ENCODE peak calls at places on chromosome 21, in eight cellular contexts. One of them, this sample, is unnamed.

GRCh38 chr21:41195311-41195710 is 27.4 kb downstream of the BACE2 start:
- DNase-seq in tibial nerve: no peak
- DNase-seq in choroid plexus epithelial cell: no peak
- DNase-seq in adipocyte: no peak
- DNase-seq in AG04450: no peak
- DNase-seq in astrocyte of the cerebellum: no peak
- DNase-seq in tibial artery: no peak
- DNase-seq in ascending aorta: no peak
- DNase-seq in this sample: no peak

GRCh38 chr21:45580576-45581321 is 38.5 kb upstream of the SLC19A1 start:
- DNase-seq in tibial nerve: no peak
- DNase-seq in choroid plexus epithelial cell: no peak
- DNase-seq in adipocyte: no peak
- DNase-seq in AG04450: no peak
- DNase-seq in astrocyte of the cerebellum: no peak
- DNase-seq in tibial artery: no peak
- DNase-seq in ascending aorta: no peak
- DNase-seq in this sample: no peak

GRCh38 chr21:44085491-44086321 is 21.5 kb upstream of the PWP2 start:
- DNase-seq in tibial nerve: no peak
- DNase-seq in choroid plexus epithelial cell: no peak
- DNase-seq in adipocyte: no peak
- DNase-seq in AG04450: no peak
- DNase-seq in astrocyte of the cerebellum: no peak
- DNase-seq in tibial artery: no peak
- DNase-seq in ascending aorta: no peak
- DNase-seq in this sample: peak; percentile 24

GRCh38 chr21:29499734-29500343 is 201.1 kb downstream of the BACH1 start:
- DNase-seq in tibial nerve: no peak
- DNase-seq in choroid plexus epithelial cell: peak; percentile 75
- DNase-seq in adipocyte: peak; percentile 44
- DNase-seq in AG04450: no peak
- DNase-seq in astrocyte of the cerebellum: no peak
- DNase-seq in tibial artery: no peak
- DNase-seq in ascending aorta: no peak
- DNase-seq in this sample: peak; percentile 57

GRCh38 chr21:28294046-28294445 is 698.6 kb downstream of the LTN1 start:
- DNase-seq in tibial nerve: no peak
- DNase-seq in choroid plexus epithelial cell: peak; percentile 67
- DNase-seq in adipocyte: peak; percentile 50
- DNase-seq in AG04450: no peak
- DNase-seq in astrocyte of the cerebellum: no peak
- DNase-seq in tibial artery: no peak
- DNase-seq in ascending aorta: no peak
- DNase-seq in this sample: peak; percentile 54

GRCh38 chr21:29501451-29501850 is 202.7 kb downstream of the BACH1 start:
- DNase-seq in tibial nerve: no peak
- DNase-seq in choroid plexus epithelial cell: peak; percentile 91
- DNase-seq in adipocyte: peak; percentile 63
- DNase-seq in AG04450: peak; percentile 32
- DNase-seq in astrocyte of the cerebellum: no peak
- DNase-seq in tibial artery: no peak
- DNase-seq in ascending aorta: no peak
- DNase-seq in this sample: no peak

GRCh38 chr21:21715286-21715969 is 717.2 kb downstream of the NCAM2 start:
- DNase-seq in tibial nerve: no peak
- DNase-seq in choroid plexus epithelial cell: peak; percentile 93
- DNase-seq in adipocyte: peak; percentile 80
- DNase-seq in AG04450: peak; percentile 66
- DNase-seq in astrocyte of the cerebellum: peak; percentile 86
- DNase-seq in tibial artery: no peak
- DNase-seq in ascending aorta: no peak
- DNase-seq in this sample: no peak

GRCh38 chr21:16176570-16176969 is 446.8 kb downstream of the USP25 start:
- DNase-seq in tibial nerve: no peak
- DNase-seq in choroid plexus epithelial cell: peak; percentile 55
- DNase-seq in adipocyte: peak; percentile 14
- DNase-seq in AG04450: no peak
- DNase-seq in astrocyte of the cerebellum: no peak
- DNase-seq in tibial artery: no peak
- DNase-seq in ascending aorta: no peak
- DNase-seq in this sample: no peak

GRCh38 chr21:21807598-21807903 is 809.3 kb downstream of the NCAM2 start:
- DNase-seq in tibial nerve: no peak
- DNase-seq in choroid plexus epithelial cell: peak; percentile 11
- DNase-seq in adipocyte: no peak
- DNase-seq in AG04450: no peak
- DNase-seq in astrocyte of the cerebellum: no peak
- DNase-seq in tibial artery: no peak
- DNase-seq in ascending aorta: no peak
- DNase-seq in this sample: no peak

GRCh38 chr21:42983102-42983501 is 8.7 kb downstream of the PKNOX1 start:
- DNase-seq in tibial nerve: no peak
- DNase-seq in choroid plexus epithelial cell: no peak
- DNase-seq in adipocyte: no peak
- DNase-seq in AG04450: no peak
- DNase-seq in astrocyte of the cerebellum: no peak
- DNase-seq in tibial artery: no peak
- DNase-seq in ascending aorta: no peak
- DNase-seq in this sample: no peak

GRCh38 chr21:44980562-44981489 is 41.0 kb downstream of the SLX9 start:
- DNase-seq in tibial nerve: no peak
- DNase-seq in choroid plexus epithelial cell: no peak
- DNase-seq in adipocyte: no peak
- DNase-seq in AG04450: no peak
- DNase-seq in astrocyte of the cerebellum: no peak
- DNase-seq in tibial artery: no peak
- DNase-seq in ascending aorta: no peak
- DNase-seq in this sample: no peak

GRCh38 chr21:35223480-35224156 is 174.5 kb upstream of the RUNX1 start:
- DNase-seq in tibial nerve: no peak
- DNase-seq in choroid plexus epithelial cell: peak; percentile 24
- DNase-seq in adipocyte: no peak
- DNase-seq in AG04450: no peak
- DNase-seq in astrocyte of the cerebellum: no peak
- DNase-seq in tibial artery: no peak
- DNase-seq in ascending aorta: no peak
- DNase-seq in this sample: no peak

GRCh38 chr21:24298040-24298439 is 1309.2 kb downstream of the MRPL39 start:
- DNase-seq in tibial nerve: no peak
- DNase-seq in choroid plexus epithelial cell: no peak
- DNase-seq in adipocyte: no peak
- DNase-seq in AG04450: no peak
- DNase-seq in astrocyte of the cerebellum: no peak
- DNase-seq in tibial artery: no peak
- DNase-seq in ascending aorta: no peak
- DNase-seq in this sample: no peak

GRCh38 chr21:34344584-34344983 is 19.2 kb upstream of the KCNE2 start:
- DNase-seq in tibial nerve: no peak
- DNase-seq in choroid plexus epithelial cell: peak; percentile 37
- DNase-seq in adipocyte: no peak
- DNase-seq in AG04450: no peak
- DNase-seq in astrocyte of the cerebellum: no peak
- DNase-seq in tibial artery: no peak
- DNase-seq in ascending aorta: no peak
- DNase-seq in this sample: no peak

GRCh38 chr21:41289431-41289830 is 27.2 kb upstream of the FAM3B start:
- DNase-seq in tibial nerve: no peak
- DNase-seq in choroid plexus epithelial cell: peak; percentile 13
- DNase-seq in adipocyte: no peak
- DNase-seq in AG04450: no peak
- DNase-seq in astrocyte of the cerebellum: no peak
- DNase-seq in tibial artery: no peak
- DNase-seq in ascending aorta: no peak
- DNase-seq in this sample: peak; percentile 22

GRCh38 chr21:46180079-46180722 is 4.1 kb downstream of the SPATC1L start:
- DNase-seq in tibial nerve: no peak
- DNase-seq in choroid plexus epithelial cell: no peak
- DNase-seq in adipocyte: no peak
- DNase-seq in AG04450: no peak
- DNase-seq in astrocyte of the cerebellum: no peak
- DNase-seq in tibial artery: no peak
- DNase-seq in ascending aorta: no peak
- DNase-seq in this sample: no peak

GRCh38 chr21:45982256-45982757 is 737 bp downstream of the COL6A1 start:
- DNase-seq in tibial nerve: no peak
- DNase-seq in choroid plexus epithelial cell: peak; percentile 25
- DNase-seq in adipocyte: peak; percentile 54
- DNase-seq in AG04450: no peak
- DNase-seq in astrocyte of the cerebellum: no peak
- DNase-seq in tibial artery: peak; percentile 30
- DNase-seq in ascending aorta: no peak
- DNase-seq in this sample: no peak

DNA sequence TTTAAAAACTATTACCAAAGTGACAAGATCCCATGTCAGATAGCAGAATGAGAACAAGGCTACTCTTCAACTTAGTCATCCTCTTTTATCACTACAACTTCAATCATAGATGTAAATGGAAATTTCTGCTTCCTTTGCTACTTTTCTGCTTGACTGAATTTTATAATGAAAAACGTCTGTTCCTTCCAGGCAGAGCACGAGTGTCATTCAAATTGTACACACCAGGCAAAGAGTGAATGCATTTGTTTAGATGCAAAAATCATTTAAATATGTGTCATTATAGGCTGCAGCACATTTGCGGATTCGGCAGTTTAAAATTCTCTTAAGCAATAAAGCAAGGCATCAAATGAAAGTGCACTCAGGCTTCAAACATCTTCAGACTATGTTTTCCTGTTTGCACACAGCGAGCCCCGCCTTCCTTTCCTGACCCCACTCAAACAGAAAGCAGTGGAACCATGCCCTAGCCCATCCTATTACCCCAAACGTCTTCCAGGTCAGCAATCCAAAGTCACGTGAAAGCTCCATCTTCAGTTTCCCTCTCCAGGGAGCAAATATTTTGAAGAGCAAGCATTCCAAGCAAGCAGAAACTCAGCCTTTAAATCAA is 99.6 kb downstream of the APP start:
- DNase-seq in tibial nerve: no peak
- DNase-seq in choroid plexus epithelial cell: peak; percentile 90
- DNase-seq in adipocyte: peak; percentile 87
- DNase-seq in AG04450: no peak
- DNase-seq in astrocyte of the cerebellum: peak; percentile 24
- DNase-seq in tibial artery: no peak
- DNase-seq in ascending aorta: no peak
- DNase-seq in this sample: peak; percentile 29
- H3K4me3 ChIP-seq in tibial nerve: no peak overlapping the region
- H3K4me3 ChIP-seq in choroid plexus epithelial cell: peak overlapping the region; percentile 4
- H3K4me3 ChIP-seq in adipocyte: peak overlapping the region; percentile 76
- H3K4me3 ChIP-seq in AG04450: no peak overlapping the region
- H3K4me3 ChIP-seq in astrocyte of the cerebellum: peak overlapping the region; percentile 0
- H3K4me3 ChIP-seq in tibial artery: no peak overlapping the region
- H3K4me3 ChIP-seq in ascending aorta: no peak overlapping the region
- H3K4me3 ChIP-seq in this sample: no peak overlapping the region

GRCh38 chr21:22993822-22994574 is 1995.8 kb downstream of the NCAM2 start:
- DNase-seq in tibial nerve: no peak
- DNase-seq in choroid plexus epithelial cell: no peak
- DNase-seq in adipocyte: no peak
- DNase-seq in AG04450: no peak
- DNase-seq in astrocyte of the cerebellum: no peak
- DNase-seq in tibial artery: no peak
- DNase-seq in ascending aorta: no peak
- DNase-seq in this sample: no peak
- H3K4me3 ChIP-seq in tibial nerve: no peak overlapping the region
- H3K4me3 ChIP-seq in choroid plexus epithelial cell: no peak overlapping the region
- H3K4me3 ChIP-seq in adipocyte: no peak overlapping the region
- H3K4me3 ChIP-seq in AG04450: no peak overlapping the region
- H3K4me3 ChIP-seq in astrocyte of the cerebellum: no peak overlapping the region
- H3K4me3 ChIP-seq in tibial artery: no peak overlapping the region
- H3K4me3 ChIP-seq in ascending aorta: no peak overlapping the region
- H3K4me3 ChIP-seq in this sample: no peak overlapping the region

DNA sequence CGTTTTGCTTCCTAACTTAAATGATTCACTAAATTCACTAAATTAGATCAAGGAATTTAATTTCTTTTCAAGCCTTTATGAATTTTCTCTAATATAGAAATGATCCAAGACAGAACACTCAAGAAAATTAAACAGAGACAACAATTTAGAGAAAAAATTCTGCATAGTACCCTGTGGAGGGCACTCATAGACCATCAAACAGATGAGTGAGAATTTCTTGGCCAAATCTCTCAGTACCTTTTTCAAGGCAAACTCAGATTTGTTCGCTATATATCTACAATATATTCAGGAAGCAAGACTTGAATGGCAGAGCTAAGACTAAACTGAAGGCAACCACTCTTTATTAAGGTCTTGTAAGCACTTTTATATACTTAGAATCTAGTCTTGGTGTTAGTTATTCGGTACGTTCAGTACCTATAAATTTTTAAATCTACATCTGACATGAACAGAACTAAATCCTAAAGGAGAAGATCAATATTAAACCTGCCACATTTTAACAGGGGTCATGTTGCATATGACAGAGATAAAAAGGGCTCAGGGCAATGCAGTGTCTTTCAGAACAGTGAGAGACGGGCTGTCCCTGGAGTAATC is 118.7 kb upstream of the TMPRSS15 start:
- DNase-seq in tibial nerve: no peak
- DNase-seq in choroid plexus epithelial cell: peak; percentile 64
- DNase-seq in adipocyte: no peak
- DNase-seq in AG04450: no peak
- DNase-seq in astrocyte of the cerebellum: peak; percentile 24
- DNase-seq in tibial artery: no peak
- DNase-seq in ascending aorta: no peak
- DNase-seq in this sample: no peak
- H3K4me3 ChIP-seq in tibial nerve: no peak overlapping the region
- H3K4me3 ChIP-seq in choroid plexus epithelial cell: no peak overlapping the region
- H3K4me3 ChIP-seq in adipocyte: no peak overlapping the region
- H3K4me3 ChIP-seq in AG04450: no peak overlapping the region
- H3K4me3 ChIP-seq in astrocyte of the cerebellum: no peak overlapping the region
- H3K4me3 ChIP-seq in tibial artery: no peak overlapping the region
- H3K4me3 ChIP-seq in ascending aorta: no peak overlapping the region
- H3K4me3 ChIP-seq in this sample: no peak overlapping the region

GRCh38 chr21:36701912-36702621 is 3.2 kb downstream of the SIM2 start:
- DNase-seq in tibial nerve: no peak
- DNase-seq in choroid plexus epithelial cell: no peak
- DNase-seq in adipocyte: no peak
- DNase-seq in AG04450: no peak
- DNase-seq in astrocyte of the cerebellum: no peak
- DNase-seq in tibial artery: no peak
- DNase-seq in ascending aorta: no peak
- DNase-seq in this sample: no peak

GRCh38 chr21:36699546-36700294 is 805 bp downstream of the SIM2 start:
- DNase-seq in tibial nerve: no peak
- DNase-seq in choroid plexus epithelial cell: no peak
- DNase-seq in adipocyte: no peak
- DNase-seq in AG04450: no peak
- DNase-seq in astrocyte of the cerebellum: no peak
- DNase-seq in tibial artery: no peak
- DNase-seq in ascending aorta: no peak
- DNase-seq in this sample: no peak

GRCh38 chr21:36702622-36702968 is 3.7 kb downstream of the SIM2 start:
- DNase-seq in tibial nerve: no peak
- DNase-seq in choroid plexus epithelial cell: no peak
- DNase-seq in adipocyte: no peak
- DNase-seq in AG04450: no peak
- DNase-seq in astrocyte of the cerebellum: no peak
- DNase-seq in tibial artery: no peak
- DNase-seq in ascending aorta: no peak
- DNase-seq in this sample: no peak

GRCh38 chr21:36700295-36700960 is 1.5 kb downstream of the SIM2 start:
- DNase-seq in tibial nerve: no peak
- DNase-seq in choroid plexus epithelial cell: no peak
- DNase-seq in adipocyte: no peak
- DNase-seq in AG04450: no peak
- DNase-seq in astrocyte of the cerebellum: no peak
- DNase-seq in tibial artery: no peak
- DNase-seq in ascending aorta: no peak
- DNase-seq in this sample: no peak

GRCh38 chr21:36700961-36701911 is 2.3 kb downstream of the SIM2 start:
- DNase-seq in tibial nerve: no peak
- DNase-seq in choroid plexus epithelial cell: no peak
- DNase-seq in adipocyte: no peak
- DNase-seq in AG04450: no peak
- DNase-seq in astrocyte of the cerebellum: no peak
- DNase-seq in tibial artery: no peak
- DNase-seq in ascending aorta: no peak
- DNase-seq in this sample: no peak
- H3K4me3 ChIP-seq in tibial nerve: no peak overlapping the region
- H3K4me3 ChIP-seq in choroid plexus epithelial cell: no peak overlapping the region
- H3K4me3 ChIP-seq in adipocyte: peak overlapping the region; percentile 75
- H3K4me3 ChIP-seq in AG04450: no peak overlapping the region
- H3K4me3 ChIP-seq in astrocyte of the cerebellum: no peak overlapping the region
- H3K4me3 ChIP-seq in tibial artery: peak overlapping the region; percentile 21
- H3K4me3 ChIP-seq in ascending aorta: peak overlapping the region; percentile 65
- H3K4me3 ChIP-seq in this sample: no peak overlapping the region